ENCODE peak calls at places on chromosomes 7 and 10, in five cellular contexts. One of them, this sample, is unnamed.

GRCh38 chr7:44541028-44541869 is at the start of gene NPC1L1:
- DNase-seq in effector memory CD4-positive, alpha-beta T cell: no peak
- DNase-seq in astrocyte: no peak
- DNase-seq in mammary epithelial cell: no peak
- DNase-seq in GM23248: no peak
- DNase-seq in this sample: no peak

GRCh38 chr7:119783799-119784198 is 489.2 kb upstream of the KCND2 start:
- DNase-seq in astrocyte: peak
- DNase-seq in effector memory CD4-positive, alpha-beta T cell: no peak
- DNase-seq in mammary epithelial cell: peak
- DNase-seq in GM23248: peak
- DNase-seq in this sample: no peak

GRCh38 chr10:42690449-42691360 is 52.3 kb upstream of the ZNF33B start:
- DNase-seq in astrocyte: no peak
- DNase-seq in mammary epithelial cell: no peak
- DNase-seq in GM23248: no peak
- DNase-seq in effector memory CD4-positive, alpha-beta T cell: no peak
- DNase-seq in this sample: no peak

GRCh38 chr7:7808156-7808555 is 89.7 kb upstream of the RPA3 start:
- DNase-seq in effector memory CD4-positive, alpha-beta T cell: no peak
- DNase-seq in GM23248: peak
- DNase-seq in mammary epithelial cell: peak
- DNase-seq in astrocyte: peak
- DNase-seq in this sample: no peak

GRCh38 chr7:154438571-154438970 is 386.4 kb downstream of the DPP6 start:
- DNase-seq in astrocyte: no peak
- DNase-seq in effector memory CD4-positive, alpha-beta T cell: no peak
- DNase-seq in GM23248: no peak
- DNase-seq in mammary epithelial cell: no peak
- DNase-seq in this sample: no peak

GRCh38 chr10:97566338-97566986 is 6.1 kb upstream of the ANKRD2 start:
- DNase-seq in astrocyte: no peak
- DNase-seq in mammary epithelial cell: no peak
- DNase-seq in effector memory CD4-positive, alpha-beta T cell: no peak
- DNase-seq in GM23248: no peak
- DNase-seq in this sample: no peak

GRCh38 chr7:90816511-90817142 is 220.5 kb downstream of the CDK14 start:
- DNase-seq in GM23248: peak
- DNase-seq in effector memory CD4-positive, alpha-beta T cell: no peak
- DNase-seq in mammary epithelial cell: peak
- DNase-seq in astrocyte: peak
- DNase-seq in this sample: peak

GRCh38 chr10:100670368-100670767 is 75.0 kb upstream of the PAX2 start:
- DNase-seq in astrocyte: no peak
- DNase-seq in effector memory CD4-positive, alpha-beta T cell: no peak
- DNase-seq in mammary epithelial cell: no peak
- DNase-seq in GM23248: no peak
- DNase-seq in this sample: no peak

GRCh38 chr10:71644307-71645180 is 75.0 kb downstream of the C10orf105 start:
- DNase-seq in effector memory CD4-positive, alpha-beta T cell: no peak
- DNase-seq in mammary epithelial cell: no peak
- DNase-seq in astrocyte: no peak
- DNase-seq in GM23248: no peak
- DNase-seq in this sample: no peak

GRCh38 chr10:62818426-62819011 is 2.4 kb upstream of the EGR2 start:
- DNase-seq in mammary epithelial cell: peak
- DNase-seq in astrocyte: no peak
- DNase-seq in GM23248: peak
- DNase-seq in effector memory CD4-positive, alpha-beta T cell: no peak
- DNase-seq in this sample: no peak

GRCh38 chr10:14240253-14241189 is 90.2 kb downstream of the FRMD4A start:
- DNase-seq in GM23248: peak
- DNase-seq in astrocyte: peak
- DNase-seq in effector memory CD4-positive, alpha-beta T cell: no peak
- DNase-seq in mammary epithelial cell: no peak
- DNase-seq in this sample: no peak

GRCh38 chr10:96858706-96859050 is 26.6 kb downstream of the LCOR start:
- DNase-seq in effector memory CD4-positive, alpha-beta T cell: no peak
- DNase-seq in astrocyte: no peak
- DNase-seq in GM23248: no peak
- DNase-seq in mammary epithelial cell: no peak
- DNase-seq in this sample: no peak

GRCh38 chr7:155164316-155164715 is 94.2 kb downstream of the HTR5A start:
- DNase-seq in mammary epithelial cell: no peak
- DNase-seq in astrocyte: no peak
- DNase-seq in GM23248: no peak
- DNase-seq in effector memory CD4-positive, alpha-beta T cell: no peak
- DNase-seq in this sample: no peak

GRCh38 chr10:30818854-30819253 is 189.3 kb upstream of the LYZL2 start:
- DNase-seq in GM23248: peak
- DNase-seq in astrocyte: no peak
- DNase-seq in mammary epithelial cell: peak
- DNase-seq in effector memory CD4-positive, alpha-beta T cell: no peak
- DNase-seq in this sample: no peak

GRCh38 chr10:114349505-114350211 is 54.6 kb downstream of the AFAP1L2 start:
- DNase-seq in astrocyte: no peak
- DNase-seq in GM23248: no peak
- DNase-seq in mammary epithelial cell: no peak
- DNase-seq in effector memory CD4-positive, alpha-beta T cell: no peak
- DNase-seq in this sample: no peak

GRCh38 chr7:139738772-139739171 is 39.0 kb downstream of the HIPK2 start:
- DNase-seq in effector memory CD4-positive, alpha-beta T cell: no peak
- DNase-seq in GM23248: no peak
- DNase-seq in astrocyte: no peak
- DNase-seq in mammary epithelial cell: no peak
- DNase-seq in this sample: no peak
- H3K27ac ChIP-seq in effector memory CD4-positive, alpha-beta T cell: no peak
- H3K27ac ChIP-seq in GM23248: no peak
- H3K27ac ChIP-seq in astrocyte: no peak
- H3K27ac ChIP-seq in mammary epithelial cell: no peak
- H3K27ac ChIP-seq in this sample: peak

DNA sequence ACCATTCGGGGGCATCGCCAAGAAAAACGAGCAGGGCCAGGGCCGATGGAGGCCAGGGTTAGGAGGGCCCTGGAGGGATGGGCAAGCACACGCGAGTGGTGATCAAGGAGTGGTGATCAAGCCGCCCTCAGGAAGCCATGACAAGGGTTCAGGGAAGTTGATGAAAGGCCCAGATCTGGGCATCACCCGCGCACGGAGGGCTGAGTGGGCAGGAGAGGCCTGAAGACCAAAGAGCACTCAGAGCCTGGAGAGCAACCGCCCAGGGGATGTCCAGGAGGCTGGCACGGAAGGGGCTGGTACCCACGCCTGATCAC is 114.6 kb downstream of the WDR37 start:
- DNase-seq in astrocyte: no peak
- DNase-seq in mammary epithelial cell: no peak
- DNase-seq in effector memory CD4-positive, alpha-beta T cell: no peak
- DNase-seq in GM23248: no peak
- DNase-seq in this sample: no peak
- H3K27ac ChIP-seq in astrocyte: no peak
- H3K27ac ChIP-seq in mammary epithelial cell: no peak
- H3K27ac ChIP-seq in effector memory CD4-positive, alpha-beta T cell: no peak
- H3K27ac ChIP-seq in GM23248: no peak
- H3K27ac ChIP-seq in this sample: no peak

GRCh38 chr10:73876971-73877370 is 2.6 kb upstream of the CAMK2G start:
- DNase-seq in GM23248: peak
- DNase-seq in effector memory CD4-positive, alpha-beta T cell: no peak
- DNase-seq in mammary epithelial cell: peak
- DNase-seq in astrocyte: peak
- DNase-seq in this sample: no peak
- H3K27ac ChIP-seq in GM23248: no peak
- H3K27ac ChIP-seq in effector memory CD4-positive, alpha-beta T cell: no peak
- H3K27ac ChIP-seq in mammary epithelial cell: no peak
- H3K27ac ChIP-seq in astrocyte: no peak
- H3K27ac ChIP-seq in this sample: no peak

GRCh38 chr10:110273474-110273873 is 31.2 kb downstream of the SMNDC1 start:
- DNase-seq in mammary epithelial cell: peak
- DNase-seq in GM23248: peak
- DNase-seq in astrocyte: peak
- DNase-seq in effector memory CD4-positive, alpha-beta T cell: peak
- DNase-seq in this sample: peak
- H3K27ac ChIP-seq in mammary epithelial cell: no peak
- H3K27ac ChIP-seq in GM23248: peak
- H3K27ac ChIP-seq in astrocyte: no peak
- H3K27ac ChIP-seq in effector memory CD4-positive, alpha-beta T cell: no peak
- H3K27ac ChIP-seq in this sample: no peak

GRCh38 chr7:139339025-139339424 is 2.1 kb upstream of the FMC1 start:
- DNase-seq in mammary epithelial cell: no peak
- DNase-seq in effector memory CD4-positive, alpha-beta T cell: no peak
- DNase-seq in GM23248: no peak
- DNase-seq in astrocyte: no peak
- DNase-seq in this sample: no peak
- H3K27ac ChIP-seq in mammary epithelial cell: no peak
- H3K27ac ChIP-seq in effector memory CD4-positive, alpha-beta T cell: no peak
- H3K27ac ChIP-seq in GM23248: no peak
- H3K27ac ChIP-seq in astrocyte: no peak
- H3K27ac ChIP-seq in this sample: no peak

This sample was measured in epithelial cell of prostate.